ENCODE peak calls at places on chromosomes 4 and X, in four cellular contexts. M, W, S and F are unnamed samples.

GRCh38 chr4:122914292-122914904 is 8.0 kb downstream of the NUDT6 start:
- DNase-seq in M (peak), S (peak), W (no peak), F (no peak)

GRCh38 chr4:147289181-147289580 is 191.7 kb upstream of the EDNRA start:
- DNase-seq in W (no peak), M (no peak), S (no peak), F (no peak)

GRCh38 chr4:85475631-85476233 is 782 bp downstream of the ARHGAP24 start:
- DNase-seq in S (no peak), W (no peak), M (peak), F (no peak)

GRCh38 chrX:100880368-100880767 is 6.2 kb upstream of the NOX1 start:
- DNase-seq in M (peak), S (no peak), W (no peak), F (no peak)

GRCh38 chrX:72478351-72478750 is 94.3 kb downstream of the HDAC8 start:
- DNase-seq in W (no peak), S (no peak), M (no peak), F (no peak)

GRCh38 chrX:63275127-63275526 is 76.0 kb downstream of the SPIN4 start:
- DNase-seq in W (peak), S (peak), M (peak), F (peak)

GRCh38 chr4:111512081-111512774 is 633.0 kb upstream of the FAM241A start:
- DNase-seq in S (no peak), M (peak), W (no peak), F (no peak)

GRCh38 chr4:6562931-6563901 is 11.8 kb upstream of the MAN2B2 start:
- DNase-seq in W (peak), S (no peak), M (no peak), F (peak)

GRCh38 chr4:124177647-124178425 is 534.7 kb downstream of the ANKRD50 start:
- DNase-seq in M (peak), S (no peak), W (no peak), F (no peak)

GRCh38 chrX:32673193-32673592 is 538.2 kb downstream of the DMD start:
- DNase-seq in S (peak), W (no peak), M (peak), F (no peak)

GRCh38 chrX:76279007-76279406 is 106.1 kb downstream of the PBDC1 start:
- DNase-seq in M (peak), S (peak), W (peak), F (peak)

GRCh38 chr4:78612398-78613005 is 60.9 kb downstream of the ANXA3 start:
- DNase-seq in W (no peak), S (peak), M (peak), F (peak)

GRCh38 chr4:1237981-1238675 is 10.8 kb downstream of the CTBP1 start:
- DNase-seq in W (no peak), M (no peak), S (no peak), F (no peak)

GRCh38 chr4:138910201-138910913 is 105.2 kb upstream of the NOCT start:
- DNase-seq in W (no peak), M (no peak), S (no peak), F (no peak)

GRCh38 chr4:134365852-134366251 is 164.3 kb upstream of the PABPC4L start:
- DNase-seq in S (no peak), W (no peak), M (peak), F (no peak)

GRCh38 chr4:71239365-71239764 is 99.5 kb upstream of the SLC4A4 start:
- DNase-seq in W (no peak), M (no peak), S (no peak), F (no peak)

GRCh38 chrX:9595131-9595530 is 130.3 kb downstream of the TBL1X start:
- DNase-seq in S (no peak), M (no peak), W (no peak), F (no peak)

GRCh38 chrX:152895724-152896420 is 2.0 kb upstream of the ZNF185 start:
- DNase-seq in S (no peak), W (no peak), M (no peak), F (no peak)

GRCh38 chr4:95093460-95093859 is 335.7 kb downstream of the BMPR1B start:
- DNase-seq in M (no peak), S (no peak), W (no peak), F (no peak)

GRCh38 chr4:5137226-5137625 is 85.9 kb downstream of the STK32B start:
- DNase-seq in S (no peak), W (no peak), M (no peak), F (no peak)

GRCh38 chrX:50874878-50875277 is 35.7 kb upstream of the BMP15 start:
- DNase-seq in M (no peak), S (no peak), W (no peak), F (no peak)

GRCh38 chrX:18871161-18871880 is 112.6 kb downstream of the PHKA2 start:
- DNase-seq in W (no peak), M (no peak), S (no peak), F (no peak)

GRCh38 chr4:176238819-176239218 is 30.2 kb downstream of the ASB5 start:
- DNase-seq in S (no peak), W (no peak), M (no peak), F (no peak)

GRCh38 chr4:66094070-66094469 is 423.8 kb upstream of the EPHA5 start:
- DNase-seq in M (no peak), S (no peak), W (no peak), F (no peak)

GRCh38 chr4:3176625-3177229 is 72.2 kb upstream of the MSANTD1 start:
- DNase-seq in M (no peak), W (no peak), S (no peak), F (no peak)

GRCh38 chrX:95382799-95383198 is 1301.8 kb upstream of the DIAPH2 start:
- DNase-seq in S (no peak), M (no peak), W (no peak), F (no peak)

GRCh38 chr4:184392321-184392720 is 82.0 kb downstream of the IRF2 start:
- DNase-seq in M (no peak), W (no peak), S (no peak), F (no peak)

GRCh38 chr4:111506706-111507105 is 638.5 kb upstream of the FAM241A start:
- DNase-seq in W (no peak), S (no peak), M (no peak), F (no peak)

GRCh38 chr4:73776363-73776762 is 36.0 kb downstream of the CXCL8 start:
- DNase-seq in S (peak), W (no peak), M (peak), F (no peak)

GRCh38 chrX:110406822-110407221 is 48.2 kb downstream of the RTL9 start:
- DNase-seq in M (no peak), S (no peak), W (no peak), F (no peak)

GRCh38 chrX:110407910-110408545 is 49.4 kb downstream of the RTL9 start:
- DNase-seq in M (peak), S (peak), W (peak), F (peak)

GRCh38 chrX:110410598-110410997 is 52.0 kb downstream of the RTL9 start:
- DNase-seq in W (no peak), S (no peak), M (no peak), F (peak)

GRCh38 chrX:110408949-110409588 is 50.4 kb downstream of the RTL9 start:
- DNase-seq in M (no peak), W (no peak), S (no peak), F (peak)

GRCh38 chrX:110409925-110410324 is 51.3 kb downstream of the RTL9 start:
- DNase-seq in M (peak), S (no peak), W (no peak), F (peak)
- TF ChIP-seq HMGXB4 in M (no peak), S (no peak), W (no peak), F (no peak)

GRCh38 chr4:36386691-36387090 is 105.3 kb downstream of the DTHD1 start:
- DNase-seq in M (no peak), W (no peak), S (no peak), F (no peak)
- TF ChIP-seq HMGXB4 in M (no peak), W (no peak), S (no peak), F (no peak)

GRCh38 chrX:121244511-121244910 is 197.1 kb downstream of the GLUD2 start:
- DNase-seq in S (peak), W (no peak), M (no peak), F (no peak)

DNA sequence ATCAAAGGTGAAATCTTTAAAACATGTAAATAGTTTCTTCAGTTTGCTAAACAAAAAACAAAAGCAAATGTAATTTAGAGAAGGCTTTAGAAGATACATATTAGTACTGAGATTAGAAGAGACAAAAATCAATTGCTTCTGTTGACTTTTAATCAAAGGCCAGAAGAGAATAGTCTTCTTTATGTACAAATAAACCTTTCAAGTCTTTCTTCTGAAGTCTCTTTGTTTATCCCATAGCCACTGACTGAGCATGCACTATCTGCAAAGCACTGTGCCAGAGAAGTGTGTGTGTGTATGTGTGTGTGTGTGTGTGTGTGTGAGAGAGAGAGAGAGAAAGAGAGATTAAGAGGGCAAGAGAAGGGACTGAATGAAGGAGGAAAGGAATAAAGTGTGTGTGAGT is 198.4 kb downstream of the GLUD2 start:
- DNase-seq in S (peak), W (no peak), M (no peak), F (no peak)
- TF ChIP-seq HMGXB4 in S (no peak), W (no peak), M (no peak), F (no peak)

DNA sequence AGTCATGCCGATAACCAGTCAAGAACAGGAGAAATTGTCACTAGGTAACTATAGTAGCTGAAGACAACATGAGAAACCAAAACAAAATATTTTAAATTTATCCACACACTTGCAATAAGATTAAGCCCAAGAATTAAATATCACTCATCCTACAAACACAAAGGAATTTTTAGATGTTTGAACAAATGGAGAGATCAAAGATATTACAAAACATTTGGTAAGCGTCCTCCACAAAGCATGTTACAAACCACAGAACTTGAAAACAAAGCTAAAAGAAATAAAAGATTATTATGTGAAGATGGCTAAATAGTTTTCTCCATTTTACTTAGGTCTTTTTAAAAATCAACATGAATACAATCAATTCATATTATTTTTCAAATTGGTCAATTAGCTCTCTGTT is 631.9 kb upstream of the INTU start:
- DNase-seq in W (no peak), M (no peak), S (no peak), F (no peak)
- TF ChIP-seq HMGXB4 in W (no peak), M (no peak), S (no peak), F (no peak)

DNA sequence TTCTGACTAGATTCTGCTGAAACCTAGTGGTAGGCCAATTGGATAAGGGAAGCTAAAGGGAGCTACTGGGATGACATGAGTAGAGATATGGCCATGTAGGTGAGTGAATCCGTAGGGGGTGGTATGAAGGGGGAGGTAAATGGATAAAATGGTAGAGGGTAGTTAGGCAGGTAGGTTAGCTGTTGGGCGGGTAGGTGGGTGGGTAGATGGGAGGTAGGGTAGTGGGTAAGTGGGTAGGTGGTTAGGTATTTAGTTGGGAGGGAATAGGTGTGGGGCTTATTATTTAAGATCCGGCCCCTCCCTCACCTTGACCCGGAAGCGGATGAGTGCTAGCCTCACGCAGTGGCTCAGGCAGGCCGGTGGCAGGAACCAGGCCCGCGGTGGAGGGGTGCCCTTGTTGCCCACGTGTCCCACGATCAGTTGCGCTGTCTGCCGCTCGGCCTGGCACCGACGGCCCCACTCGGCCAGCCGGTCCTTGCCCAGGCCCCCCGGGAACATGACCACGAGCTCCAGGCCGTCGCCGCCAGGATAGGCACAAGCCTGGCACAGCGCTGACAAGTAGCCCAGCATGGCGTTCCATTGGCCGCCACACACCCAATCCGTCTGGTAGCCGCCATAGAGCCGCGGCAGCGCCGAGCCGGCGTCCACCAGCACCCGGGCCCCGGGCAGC is 725 bp downstream of the FAM120C start:
- DNase-seq in S (peak), M (peak), W (peak), F (peak)
- TF ChIP-seq HMGXB4 in S (no peak), M (no peak), W (no peak), F (no peak)

GRCh38 chr4:83361416-83362196 is 27.0 kb upstream of the HPSE start:
- DNase-seq in M (no peak), W (no peak), S (peak), F (peak)
- TF ChIP-seq HMGXB4 in M (no peak), W (no peak), S (no peak), F (no peak)

DNA sequence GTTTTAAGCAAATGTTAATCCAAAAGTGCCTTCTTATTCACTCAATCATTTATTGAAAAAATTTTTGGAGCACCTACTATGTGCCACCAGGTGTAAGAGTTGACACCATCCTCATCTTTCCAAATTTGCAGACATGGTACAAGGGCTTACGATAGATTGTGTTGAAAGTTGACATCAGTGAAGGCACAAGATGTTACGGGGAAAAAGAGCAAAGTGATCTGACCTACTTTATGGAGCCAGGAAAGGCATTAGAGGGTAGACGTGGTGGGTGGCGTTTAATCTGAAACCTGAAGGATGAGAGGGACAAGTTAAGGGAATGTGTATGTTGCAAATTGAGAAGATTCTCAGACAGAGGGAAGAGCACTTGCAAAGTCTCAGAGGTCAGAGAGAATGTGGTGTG is 167.8 kb upstream of the HAND2 start:
- DNase-seq in S (no peak), W (no peak), M (no peak), F (no peak)
- TF ChIP-seq HMGXB4 in S (no peak), W (no peak), M (no peak), F (no peak)